ENCODE peak calls at places on chromosomes 12 and 14, in nine cellular contexts. One of them, this sample, is unnamed.
A peak's percentile ranks its signal among the peaks of the same experiment; 100 is the strongest.

GRCh38 chr12:25526778-25527177 is 26.3 kb downstream of the LMNTD1 start:
- DNase-seq in AG10803: no peak
- DNase-seq in CD4-positive, alpha-beta memory T cell: no peak
- DNase-seq in AG04450: no peak
- DNase-seq in CD4-positive, CD25-positive, alpha-beta regulatory T cell: no peak
- DNase-seq in neuronal stem cell: no peak
- DNase-seq in choroid plexus epithelial cell: no peak
- DNase-seq in BE2C: no peak
- DNase-seq in cardiac muscle cell: no peak
- DNase-seq in this sample: no peak

GRCh38 chr14:94045563-94046345 is 19.6 kb downstream of the OTUB2 start:
- DNase-seq in BE2C: no peak
- DNase-seq in AG10803: no peak
- DNase-seq in cardiac muscle cell: no peak
- DNase-seq in neuronal stem cell: no peak
- DNase-seq in CD4-positive, alpha-beta memory T cell: no peak
- DNase-seq in choroid plexus epithelial cell: no peak
- DNase-seq in AG04450: no peak
- DNase-seq in CD4-positive, CD25-positive, alpha-beta regulatory T cell: no peak
- DNase-seq in this sample: no peak

GRCh38 chr14:35159742-35160409 is 37.5 kb downstream of the PRORP start:
- DNase-seq in CD4-positive, CD25-positive, alpha-beta regulatory T cell: no peak
- DNase-seq in choroid plexus epithelial cell: peak; percentile 96
- DNase-seq in CD4-positive, alpha-beta memory T cell: no peak
- DNase-seq in AG10803: peak; percentile 76
- DNase-seq in BE2C: no peak
- DNase-seq in AG04450: peak; percentile 69
- DNase-seq in cardiac muscle cell: peak; percentile 84
- DNase-seq in neuronal stem cell: no peak
- DNase-seq in this sample: no peak

GRCh38 chr14:58151701-58152568 is at the start of gene ARMH4:
- DNase-seq in AG04450: peak; percentile 30
- DNase-seq in cardiac muscle cell: peak; percentile 83
- DNase-seq in AG10803: peak; percentile 77
- DNase-seq in BE2C: peak; percentile 91
- DNase-seq in CD4-positive, CD25-positive, alpha-beta regulatory T cell: peak; percentile 86
- DNase-seq in neuronal stem cell: peak; percentile 88
- DNase-seq in choroid plexus epithelial cell: peak; percentile 77
- DNase-seq in CD4-positive, alpha-beta memory T cell: peak; percentile 57
- DNase-seq in this sample: peak; percentile 81

GRCh38 chr14:77649326-77649725 is 32.9 kb upstream of the SPTLC2 start:
- DNase-seq in choroid plexus epithelial cell: no peak
- DNase-seq in CD4-positive, alpha-beta memory T cell: no peak
- DNase-seq in BE2C: no peak
- DNase-seq in cardiac muscle cell: peak; percentile 22
- DNase-seq in CD4-positive, CD25-positive, alpha-beta regulatory T cell: no peak
- DNase-seq in AG04450: no peak
- DNase-seq in neuronal stem cell: no peak
- DNase-seq in AG10803: peak; percentile 86
- DNase-seq in this sample: no peak

GRCh38 chr12:131391399-131391798 is 319.5 kb upstream of the SFSWAP start:
- DNase-seq in neuronal stem cell: no peak
- DNase-seq in cardiac muscle cell: no peak
- DNase-seq in BE2C: peak; percentile 24
- DNase-seq in AG04450: no peak
- DNase-seq in AG10803: no peak
- DNase-seq in choroid plexus epithelial cell: no peak
- DNase-seq in CD4-positive, alpha-beta memory T cell: no peak
- DNase-seq in CD4-positive, CD25-positive, alpha-beta regulatory T cell: no peak
- DNase-seq in this sample: no peak

GRCh38 chr12:131223171-131223761 is 269.6 kb downstream of the ADGRD1 start:
- DNase-seq in choroid plexus epithelial cell: no peak
- DNase-seq in CD4-positive, alpha-beta memory T cell: no peak
- DNase-seq in AG10803: no peak
- DNase-seq in cardiac muscle cell: no peak
- DNase-seq in neuronal stem cell: no peak
- DNase-seq in BE2C: no peak
- DNase-seq in AG04450: no peak
- DNase-seq in CD4-positive, CD25-positive, alpha-beta regulatory T cell: no peak
- DNase-seq in this sample: no peak

GRCh38 chr12:116319316-116319715 is 41.8 kb upstream of the MED13L start:
- DNase-seq in cardiac muscle cell: peak; percentile 43
- DNase-seq in BE2C: no peak
- DNase-seq in CD4-positive, CD25-positive, alpha-beta regulatory T cell: no peak
- DNase-seq in choroid plexus epithelial cell: peak; percentile 19
- DNase-seq in AG04450: no peak
- DNase-seq in AG10803: peak; percentile 61
- DNase-seq in CD4-positive, alpha-beta memory T cell: no peak
- DNase-seq in neuronal stem cell: no peak
- DNase-seq in this sample: no peak

GRCh38 chr12:8907513-8907912 is 6.8 kb upstream of the PHC1 start:
- DNase-seq in CD4-positive, alpha-beta memory T cell: no peak
- DNase-seq in choroid plexus epithelial cell: no peak
- DNase-seq in AG04450: no peak
- DNase-seq in AG10803: no peak
- DNase-seq in neuronal stem cell: no peak
- DNase-seq in CD4-positive, CD25-positive, alpha-beta regulatory T cell: no peak
- DNase-seq in cardiac muscle cell: no peak
- DNase-seq in BE2C: no peak
- DNase-seq in this sample: no peak

GRCh38 chr12:65867428-65867827 is 43.1 kb downstream of the HMGA2 start:
- DNase-seq in neuronal stem cell: no peak
- DNase-seq in BE2C: no peak
- DNase-seq in AG04450: no peak
- DNase-seq in CD4-positive, CD25-positive, alpha-beta regulatory T cell: no peak
- DNase-seq in cardiac muscle cell: peak; percentile 86
- DNase-seq in CD4-positive, alpha-beta memory T cell: no peak
- DNase-seq in choroid plexus epithelial cell: peak; percentile 91
- DNase-seq in AG10803: peak; percentile 85
- DNase-seq in this sample: no peak

GRCh38 chr12:65871865-65872645 is 47.8 kb downstream of the HMGA2 start:
- DNase-seq in AG04450: no peak
- DNase-seq in BE2C: no peak
- DNase-seq in CD4-positive, CD25-positive, alpha-beta regulatory T cell: no peak
- DNase-seq in neuronal stem cell: no peak
- DNase-seq in CD4-positive, alpha-beta memory T cell: no peak
- DNase-seq in choroid plexus epithelial cell: no peak
- DNase-seq in AG10803: no peak
- DNase-seq in cardiac muscle cell: no peak
- DNase-seq in this sample: no peak

GRCh38 chr12:65868878-65869277 is 44.6 kb downstream of the HMGA2 start:
- DNase-seq in neuronal stem cell: no peak
- DNase-seq in CD4-positive, alpha-beta memory T cell: no peak
- DNase-seq in AG04450: no peak
- DNase-seq in BE2C: no peak
- DNase-seq in AG10803: no peak
- DNase-seq in cardiac muscle cell: no peak
- DNase-seq in choroid plexus epithelial cell: no peak
- DNase-seq in CD4-positive, CD25-positive, alpha-beta regulatory T cell: no peak
- DNase-seq in this sample: no peak

GRCh38 chr12:65868133-65868705 is 43.9 kb downstream of the HMGA2 start:
- DNase-seq in BE2C: no peak
- DNase-seq in cardiac muscle cell: peak; percentile 97
- DNase-seq in choroid plexus epithelial cell: peak; percentile 98
- DNase-seq in CD4-positive, CD25-positive, alpha-beta regulatory T cell: no peak
- DNase-seq in AG04450: peak; percentile 80
- DNase-seq in AG10803: peak; percentile 67
- DNase-seq in neuronal stem cell: no peak
- DNase-seq in CD4-positive, alpha-beta memory T cell: no peak
- DNase-seq in this sample: no peak
- H3K4me3 ChIP-seq in BE2C: no peak overlapping the region
- H3K4me3 ChIP-seq in cardiac muscle cell: no peak overlapping the region
- H3K4me3 ChIP-seq in choroid plexus epithelial cell: no peak overlapping the region
- H3K4me3 ChIP-seq in CD4-positive, CD25-positive, alpha-beta regulatory T cell: no peak overlapping the region
- H3K4me3 ChIP-seq in AG04450: peak overlapping the region; percentile 5
- H3K4me3 ChIP-seq in AG10803: no peak overlapping the region
- H3K4me3 ChIP-seq in neuronal stem cell: no peak overlapping the region
- H3K4me3 ChIP-seq in CD4-positive, alpha-beta memory T cell: no peak overlapping the region
- H3K4me3 ChIP-seq in this sample: no peak overlapping the region

DNA sequence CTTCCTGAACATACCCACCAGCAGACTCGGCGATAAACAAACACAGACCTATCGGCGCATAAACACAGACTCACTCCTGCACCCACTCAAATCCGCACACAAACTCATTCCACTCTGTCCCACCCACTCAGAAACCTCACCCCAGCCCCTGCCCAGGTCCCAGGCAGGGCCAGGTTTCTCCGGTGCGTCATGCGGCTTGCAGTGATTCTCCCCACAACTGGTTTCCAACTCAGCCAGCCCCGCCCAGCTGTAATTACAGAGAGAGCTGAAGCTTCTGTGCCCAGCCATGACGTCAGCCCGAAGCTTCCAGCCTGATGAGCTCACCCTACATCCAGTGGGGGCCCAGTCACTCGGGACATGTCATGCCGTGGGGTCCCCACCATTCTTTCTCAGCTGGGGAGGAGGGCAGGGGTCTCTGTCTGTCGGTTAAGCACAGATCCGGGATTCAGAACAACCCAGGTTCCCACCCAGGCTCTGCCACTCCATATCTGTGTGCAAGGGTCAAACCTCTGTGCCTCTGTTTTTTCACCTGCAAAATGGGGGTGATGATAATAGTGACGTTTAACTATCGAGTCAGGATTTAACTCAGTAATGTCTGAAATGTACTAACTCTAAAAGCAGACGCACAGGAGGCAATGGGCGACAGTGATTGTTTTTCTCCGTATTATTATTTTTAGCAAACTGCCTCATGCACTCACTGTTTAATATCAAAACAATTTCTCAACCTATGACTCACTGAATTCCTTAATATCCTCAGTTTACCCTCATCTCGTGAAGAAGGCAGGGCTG is 2.3 kb upstream of the HSPB8 start:
- DNase-seq in BE2C: peak; percentile 68
- DNase-seq in CD4-positive, alpha-beta memory T cell: no peak
- DNase-seq in AG04450: peak; percentile 80
- DNase-seq in CD4-positive, CD25-positive, alpha-beta regulatory T cell: no peak
- DNase-seq in cardiac muscle cell: peak; percentile 88
- DNase-seq in choroid plexus epithelial cell: peak; percentile 76
- DNase-seq in neuronal stem cell: no peak
- DNase-seq in AG10803: peak; percentile 86
- DNase-seq in this sample: no peak
- H3K4me3 ChIP-seq in BE2C: peak overlapping the region; percentile 56
- H3K4me3 ChIP-seq in CD4-positive, alpha-beta memory T cell: no peak overlapping the region
- H3K4me3 ChIP-seq in AG04450: peak overlapping the region; percentile 48
- H3K4me3 ChIP-seq in CD4-positive, CD25-positive, alpha-beta regulatory T cell: no peak overlapping the region
- H3K4me3 ChIP-seq in cardiac muscle cell: no peak overlapping the region
- H3K4me3 ChIP-seq in choroid plexus epithelial cell: peak overlapping the region; percentile 28
- H3K4me3 ChIP-seq in neuronal stem cell: no peak overlapping the region
- H3K4me3 ChIP-seq in AG10803: peak overlapping the region; percentile 45
- H3K4me3 ChIP-seq in this sample: no peak overlapping the region

GRCh38 chr12:78085562-78086182 is 255.0 kb downstream of the NAV3 start:
- DNase-seq in CD4-positive, alpha-beta memory T cell: no peak
- DNase-seq in BE2C: no peak
- DNase-seq in CD4-positive, CD25-positive, alpha-beta regulatory T cell: no peak
- DNase-seq in cardiac muscle cell: peak; percentile 49
- DNase-seq in choroid plexus epithelial cell: peak; percentile 47
- DNase-seq in neuronal stem cell: no peak
- DNase-seq in AG04450: peak; percentile 15
- DNase-seq in AG10803: peak; percentile 73
- DNase-seq in this sample: no peak

GRCh38 chr12:78086553-78087362 is 256.1 kb downstream of the NAV3 start:
- DNase-seq in choroid plexus epithelial cell: peak; percentile 41
- DNase-seq in cardiac muscle cell: no peak
- DNase-seq in neuronal stem cell: no peak
- DNase-seq in CD4-positive, CD25-positive, alpha-beta regulatory T cell: no peak
- DNase-seq in AG04450: no peak
- DNase-seq in AG10803: no peak
- DNase-seq in CD4-positive, alpha-beta memory T cell: no peak
- DNase-seq in BE2C: no peak
- DNase-seq in this sample: no peak

GRCh38 chr12:78087363-78087675 is 256.6 kb downstream of the NAV3 start:
- DNase-seq in CD4-positive, alpha-beta memory T cell: no peak
- DNase-seq in CD4-positive, CD25-positive, alpha-beta regulatory T cell: no peak
- DNase-seq in AG04450: no peak
- DNase-seq in AG10803: peak; percentile 51
- DNase-seq in cardiac muscle cell: no peak
- DNase-seq in BE2C: no peak
- DNase-seq in neuronal stem cell: no peak
- DNase-seq in choroid plexus epithelial cell: peak; percentile 59
- DNase-seq in this sample: no peak

DNA sequence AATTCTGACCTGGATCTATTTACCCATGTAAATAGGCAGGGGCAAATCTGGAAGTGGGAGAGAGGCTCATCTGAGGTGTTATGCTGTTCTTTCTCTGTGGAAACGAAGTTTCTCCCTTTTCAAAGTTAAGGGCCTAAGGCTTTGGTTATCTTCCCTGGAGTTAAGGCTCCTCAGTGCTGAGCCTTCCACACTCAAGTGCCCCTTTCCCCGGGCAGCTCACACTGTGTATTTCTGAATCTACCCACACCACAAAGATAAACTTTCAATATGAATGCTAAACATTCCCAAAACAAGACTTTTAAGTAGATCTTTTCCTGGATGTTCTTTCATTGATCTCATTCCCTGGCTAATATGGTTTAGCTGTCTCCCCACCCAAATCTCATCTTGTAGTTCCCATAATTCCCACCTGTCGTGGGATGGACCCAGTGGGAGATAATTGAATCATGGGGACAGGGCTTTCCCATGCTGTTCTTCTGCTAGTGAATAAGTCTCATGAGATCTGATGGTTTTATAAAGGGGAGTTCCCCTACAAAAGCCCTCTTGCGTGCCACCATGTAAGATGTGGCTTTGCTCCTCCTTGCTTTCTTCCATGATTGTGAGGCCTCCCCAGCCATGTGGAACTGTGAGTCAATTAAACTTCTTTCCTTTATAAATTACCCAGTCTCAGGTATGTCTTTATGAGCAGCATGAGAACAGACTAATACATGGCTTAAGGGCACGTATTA is 251.1 kb downstream of the NAV3 start:
- DNase-seq in choroid plexus epithelial cell: no peak
- DNase-seq in AG04450: no peak
- DNase-seq in BE2C: no peak
- DNase-seq in CD4-positive, alpha-beta memory T cell: no peak
- DNase-seq in cardiac muscle cell: no peak
- DNase-seq in AG10803: no peak
- DNase-seq in CD4-positive, CD25-positive, alpha-beta regulatory T cell: no peak
- DNase-seq in neuronal stem cell: no peak
- DNase-seq in this sample: no peak
- H3K4me3 ChIP-seq in choroid plexus epithelial cell: no peak overlapping the region
- H3K4me3 ChIP-seq in AG04450: no peak overlapping the region
- H3K4me3 ChIP-seq in BE2C: no peak overlapping the region
- H3K4me3 ChIP-seq in CD4-positive, alpha-beta memory T cell: no peak overlapping the region
- H3K4me3 ChIP-seq in cardiac muscle cell: no peak overlapping the region
- H3K4me3 ChIP-seq in AG10803: no peak overlapping the region
- H3K4me3 ChIP-seq in CD4-positive, CD25-positive, alpha-beta regulatory T cell: no peak overlapping the region
- H3K4me3 ChIP-seq in neuronal stem cell: no peak overlapping the region
- H3K4me3 ChIP-seq in this sample: no peak overlapping the region

DNA sequence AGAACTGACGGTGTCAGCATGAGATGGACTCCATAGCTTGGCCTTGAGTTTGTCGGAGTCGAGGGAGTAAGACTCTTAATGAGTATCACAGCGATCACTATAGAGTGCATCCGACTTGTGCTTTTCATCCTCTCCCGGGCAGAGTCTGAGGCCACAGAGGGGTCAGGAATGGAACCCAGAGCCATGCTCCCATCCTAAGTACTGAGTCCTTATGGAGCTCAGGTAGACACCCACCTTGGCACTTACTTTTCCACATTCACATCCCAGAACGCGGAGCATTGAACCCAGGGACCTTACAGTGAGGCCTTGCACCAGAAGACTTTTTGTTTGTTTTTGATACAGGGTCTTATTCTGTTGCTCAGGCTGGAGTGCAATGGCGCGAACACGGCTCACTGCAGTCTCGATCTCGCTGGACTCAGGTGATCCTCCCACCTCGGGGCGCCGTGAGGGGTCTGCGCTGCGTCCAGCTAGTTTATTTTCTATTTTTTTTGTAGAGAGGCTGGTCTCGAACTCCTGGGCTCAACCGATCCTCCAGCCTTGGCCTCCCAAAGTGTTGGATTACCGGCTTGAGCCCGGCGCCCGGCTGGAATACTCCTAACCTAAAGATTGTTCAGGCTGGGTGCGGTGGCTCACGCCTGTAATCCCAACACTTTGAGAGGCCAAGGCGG is 736 bp upstream of the SRSF9 start:
- DNase-seq in neuronal stem cell: peak; percentile 29
- DNase-seq in AG10803: peak; percentile 16
- DNase-seq in BE2C: no peak
- DNase-seq in choroid plexus epithelial cell: peak; percentile 44
- DNase-seq in AG04450: no peak
- DNase-seq in cardiac muscle cell: peak; percentile 30
- DNase-seq in CD4-positive, CD25-positive, alpha-beta regulatory T cell: no peak
- DNase-seq in CD4-positive, alpha-beta memory T cell: no peak
- DNase-seq in this sample: no peak
- H3K4me3 ChIP-seq in neuronal stem cell: peak overlapping the region; percentile 96
- H3K4me3 ChIP-seq in AG10803: peak overlapping the region; percentile 91
- H3K4me3 ChIP-seq in BE2C: peak overlapping the region; percentile 92
- H3K4me3 ChIP-seq in choroid plexus epithelial cell: peak overlapping the region; percentile 92
- H3K4me3 ChIP-seq in AG04450: peak overlapping the region; percentile 93
- H3K4me3 ChIP-seq in cardiac muscle cell: peak overlapping the region; percentile 81
- H3K4me3 ChIP-seq in CD4-positive, CD25-positive, alpha-beta regulatory T cell: peak overlapping the region; percentile 80
- H3K4me3 ChIP-seq in CD4-positive, alpha-beta memory T cell: peak overlapping the region; percentile 73
- H3K4me3 ChIP-seq in this sample: peak overlapping the region; percentile 89

This sample was measured in Jurkat, Clone E6-1.